ENCODE peak calls at places on chromosome X, in five cellular contexts. V, R, T, P and U are unnamed samples.
A peak's percentile ranks its signal among the peaks of the same experiment; 100 is the strongest.

GRCh38 chrX:153933751-153934472 is 925 bp downstream of the NAA10 start:
- DNase-seq in V (no peak), R (no peak), T (no peak), P (no peak), U (no peak)

GRCh38 chrX:149511081-149511480 is 6.0 kb upstream of the IDS start:
- DNase-seq in V (no peak), R (no peak), T (no peak), P (no peak), U (no peak)

GRCh38 chrX:16750136-16750535 is 30.7 kb downstream of the SYAP1 start:
- DNase-seq in V (no peak), R (no peak), T (no peak), P (no peak), U (no peak)

GRCh38 chrX:124435616-124436015 is 89.3 kb downstream of the SH2D1A start:
- DNase-seq in V (no peak), R (no peak), T (no peak), P (no peak), U (no peak)

GRCh38 chrX:78945186-78945912 is at the start of gene P2RY10:
- DNase-seq in V (no peak), R (no peak), T (no peak), P (no peak), U (no peak)

GRCh38 chrX:28586891-28587635 is at the start of gene IL1RAPL1:
- DNase-seq in V (no peak), R (no peak), T (no peak), P (no peak), U (no peak)

GRCh38 chrX:72568406-72569092 is 4.1 kb downstream of the HDAC8 start:
- DNase-seq in V (no peak), R (no peak), T (no peak), P (no peak), U (no peak)

GRCh38 chrX:108722561-108722960 is 13.8 kb downstream of the IRS4 start:
- DNase-seq in V (no peak), R (no peak), T (no peak), P (no peak), U (no peak)

GRCh38 chrX:86133761-86134160 is 14.5 kb upstream of the DACH2 start:
- DNase-seq in V (no peak), R (no peak), T (no peak), P (no peak), U (no peak)

GRCh38 chrX:110055616-110056015 is 52.7 kb downstream of the TMEM164 start:
- DNase-seq in V (no peak), R (no peak), T (no peak), P (no peak), U (no peak)

GRCh38 chrX:13381514-13381913 is 61.7 kb upstream of the ATXN3L start:
- DNase-seq in V (no peak), R (no peak), T (no peak), P (no peak), U (no peak)

GRCh38 chrX:4570141-4570540 is 856.7 kb upstream of the PRKX start:
- DNase-seq in V (no peak), R (no peak), T (no peak), P (peak; percentile 75), U (no peak)

GRCh38 chrX:43804021-43804420 is 78.2 kb downstream of the MAOB start:
- DNase-seq in V (no peak), R (no peak), T (no peak), P (no peak), U (no peak)

GRCh38 chrX:109997786-109998452 is 5.0 kb upstream of the TMEM164 start:
- DNase-seq in V (no peak), R (no peak), T (no peak), P (no peak), U (no peak)

GRCh38 chrX:132953358-132953757 is 5.1 kb downstream of the HS6ST2 start:
- DNase-seq in V (no peak), R (no peak), T (no peak), P (no peak), U (no peak)

GRCh38 chrX:118496763-118497079 is 1.1 kb downstream of the DOCK11 start:
- DNase-seq in V (no peak), R (no peak), T (no peak), P (no peak), U (no peak)

GRCh38 chrX:38279188-38279587 is 48.1 kb downstream of the RPGR start:
- DNase-seq in V (no peak), R (no peak), T (no peak), P (no peak), U (no peak)

GRCh38 chrX:68835468-68835867 is 6.6 kb downstream of the EFNB1 start:
- DNase-seq in V (no peak), R (no peak), T (no peak), P (peak; percentile 3), U (no peak)

GRCh38 chrX:134002921-134003615 is 17.7 kb upstream of the GPC3 start:
- DNase-seq in V (no peak), R (no peak), T (no peak), P (no peak), U (no peak)

GRCh38 chrX:43655151-43655676 is 885 bp upstream of the MAOA start:
- DNase-seq in V (peak; percentile 10), R (peak; percentile 69), T (peak; percentile 79), P (peak; percentile 50), U (peak; percentile 74)

GRCh38 chrX:131987252-131987651 is 35.9 kb upstream of the STK26 start:
- DNase-seq in V (no peak), R (no peak), T (no peak), P (no peak), U (no peak)

GRCh38 chrX:110146521-110146920 is 143.6 kb downstream of the TMEM164 start:
- DNase-seq in V (peak; percentile 15), R (no peak), T (no peak), P (peak; percentile 45), U (no peak)

GRCh38 chrX:20029728-20030127 is 38.9 kb upstream of the BCLAF3 start:
- DNase-seq in V (no peak), R (no peak), T (no peak), P (peak; percentile 62), U (no peak)

GRCh38 chrX:120406638-120407037 is 44.7 kb downstream of the ATP1B4 start:
- DNase-seq in V (no peak), R (no peak), T (no peak), P (no peak), U (no peak)

GRCh38 chrX:8879750-8880149 is 78.6 kb upstream of the FAM9A start:
- DNase-seq in V (no peak), R (no peak), T (no peak), P (peak; percentile 12), U (no peak)

GRCh38 chrX:71251456-71251973 is 2.4 kb downstream of the ZMYM3 start:
- DNase-seq in V (no peak), R (no peak), T (no peak), P (no peak), U (no peak)

GRCh38 chrX:2423293-2423692 is 77.5 kb downstream of the DHRSX start:
- DNase-seq in V (no peak), R (no peak), T (no peak), P (no peak), U (no peak)

GRCh38 chrX:10769165-10769564 is 148.8 kb upstream of the MID1 start:
- DNase-seq in V (no peak), R (no peak), T (no peak), P (no peak), U (no peak)

GRCh38 chrX:153400146-153401132 is 711 bp downstream of the PNMA6E start:
- DNase-seq in V (no peak), R (no peak), T (peak; percentile 78), P (no peak), U (peak; percentile 82)

GRCh38 chrX:29941292-29941691 is 274.1 kb upstream of the MAGEB2 start:
- DNase-seq in V (no peak), R (no peak), T (no peak), P (no peak), U (no peak)

GRCh38 chrX:37787353-37787869 is 7.6 kb downstream of the CYBB start:
- DNase-seq in V (no peak), R (no peak), T (no peak), P (no peak), U (no peak)

GRCh38 chrX:20382518-20383291 is 116.0 kb upstream of the RPS6KA3 start:
- DNase-seq in V (no peak), R (no peak), T (no peak), P (peak; percentile 23), U (no peak)

GRCh38 chrX:19532709-19533108 is 17.4 kb upstream of the MAP3K15 start:
- DNase-seq in V (no peak), R (no peak), T (no peak), P (no peak), U (no peak)

GRCh38 chrX:39705299-39705698 is 392.5 kb downstream of the BCOR start:
- DNase-seq in V (no peak), R (peak; percentile 90), T (peak; percentile 82), P (peak; percentile 86), U (no peak)
- TF ChIP-seq CTCF in V (peak; percentile 26), R (peak; percentile 64), T (peak; percentile 38), P (peak; percentile 44), U (peak; percentile 71)

GRCh38 chrX:140034916-140035315 is 69.6 kb upstream of the CXorf66 start:
- DNase-seq in V (no peak), R (no peak), T (no peak), P (no peak), U (no peak)
- TF ChIP-seq CTCF in V (peak; percentile 68), R (no peak), T (no peak), P (no peak), U (peak; percentile 47)

DNA sequence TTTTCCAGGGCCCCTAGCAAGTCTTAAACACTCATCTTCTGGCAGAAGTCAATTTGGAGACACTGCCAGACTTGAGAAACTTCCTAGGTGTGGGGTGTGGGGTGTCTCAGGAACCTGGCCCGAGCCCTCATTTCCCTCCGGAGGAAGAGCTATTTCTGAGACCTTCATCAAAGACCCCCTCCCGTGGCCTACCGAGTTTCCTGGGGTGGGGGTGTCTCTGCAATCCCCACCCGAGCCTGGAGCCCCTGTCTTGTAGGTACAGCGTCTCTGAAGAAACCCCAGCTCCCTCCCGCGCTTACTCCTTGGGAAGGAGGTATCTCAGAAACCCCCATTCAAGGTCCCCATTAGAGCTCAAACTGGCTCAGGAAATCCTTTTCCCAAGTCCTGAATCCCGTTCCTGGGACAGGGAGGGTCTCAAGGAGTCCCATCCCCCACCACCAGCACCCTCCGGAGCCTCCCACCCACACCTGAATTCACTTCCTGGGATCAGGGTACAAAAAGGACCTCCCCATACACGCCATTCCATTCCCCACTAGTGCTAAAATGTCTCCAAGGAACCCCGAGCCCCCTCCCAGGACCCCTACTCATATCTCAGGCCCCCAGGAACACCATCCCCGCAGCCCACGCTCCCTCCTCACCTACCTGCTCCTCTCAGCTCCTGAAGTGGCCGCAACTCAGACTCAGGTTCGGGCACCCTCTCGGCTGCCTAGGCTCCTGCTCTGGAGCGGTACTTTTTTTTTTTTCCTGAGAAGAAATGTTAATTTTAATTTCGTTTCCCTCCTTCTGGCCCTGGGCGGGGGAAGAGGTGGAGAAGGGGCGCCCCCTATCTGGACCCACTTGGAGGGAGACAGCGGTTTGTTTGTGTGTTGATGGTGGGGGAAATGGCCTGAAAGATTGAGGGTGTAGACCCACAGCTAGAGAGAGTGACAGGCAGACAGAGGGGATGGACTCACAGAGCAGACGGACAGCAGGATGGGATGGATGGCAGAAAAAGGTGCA is 1.1 kb downstream of the SLC38A5 start:
- DNase-seq in V (no peak), R (no peak), T (peak; percentile 44), P (no peak), U (no peak)
- TF ChIP-seq CTCF in V (no peak), R (no peak), T (no peak), P (no peak), U (no peak)

DNA sequence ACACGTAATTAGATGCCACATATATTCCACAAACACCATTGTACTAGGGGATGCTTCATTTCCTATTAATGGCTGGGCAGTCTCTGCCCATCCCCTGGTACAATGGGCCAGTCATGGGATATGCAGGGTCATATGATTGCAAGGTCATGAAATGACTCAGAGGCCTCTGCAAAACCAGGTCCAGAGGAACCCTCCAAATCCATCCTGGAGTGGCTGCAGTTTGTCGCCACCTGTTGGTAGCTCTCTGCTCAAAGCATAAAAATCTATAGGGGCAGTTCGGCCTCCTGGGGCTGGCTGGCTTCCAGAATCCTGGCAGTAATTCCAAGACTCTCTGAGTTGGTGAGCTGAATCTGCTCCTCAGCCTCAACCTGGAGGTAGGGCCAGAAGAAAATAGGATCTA is 22.9 kb upstream of the PUDP start:
- DNase-seq in V (no peak), R (no peak), T (no peak), P (no peak), U (no peak)
- TF ChIP-seq CTCF in V (peak; percentile 45), R (peak; percentile 19), T (peak; percentile 14), P (no peak), U (peak; percentile 67)